ENCODE peak calls at places on chromosomes 2 and 18, in five cellular contexts. S is lower lobe of right lung, O is tibial artery, I is stomach, E is HepG2. G is an unnamed sample.

GRCh38 chr2:239167766-239168444 is 232.9 kb downstream of the HDAC4 start:
- DNase-seq in E (no peak), S (peak; percentile 23), I (no peak), O (peak; percentile 3), G (peak; percentile 11)

GRCh38 chr2:203341741-203342310 is 13.6 kb downstream of the ABI2 start:
- DNase-seq in I (no peak), E (no peak), O (no peak), S (no peak), G (no peak)

GRCh38 chr2:27501042-27501441 is 4.4 kb downstream of the GCKR start:
- DNase-seq in S (no peak), O (no peak), I (peak; percentile 75), E (no peak), G (no peak)

GRCh38 chr2:101038455-101039255 is 36.6 kb downstream of the RPL31 start:
- DNase-seq in S (no peak), O (no peak), E (peak; percentile 45), I (no peak), G (no peak)

GRCh38 chr18:67589325-67589724 is 72.8 kb upstream of the DSEL start:
- DNase-seq in O (no peak), S (no peak), E (no peak), I (no peak), G (no peak)

GRCh38 chr2:152189622-152190495 is 14.3 kb upstream of the STAM2 start:
- DNase-seq in O (peak; percentile 46), S (no peak), E (peak; percentile 71), I (no peak), G (no peak)

GRCh38 chr2:208064220-208064951 is 39.1 kb upstream of the PLEKHM3 start:
- DNase-seq in O (no peak), E (peak; percentile 15), S (no peak), I (no peak), G (no peak)

GRCh38 chr2:6773007-6773693 is 92.6 kb downstream of the CMPK2 start:
- DNase-seq in S (peak; percentile 73), E (peak; percentile 21), I (peak; percentile 66), O (peak; percentile 32), G (no peak)

GRCh38 chr2:226915846-226916360 is 80.0 kb downstream of the RHBDD1 start:
- DNase-seq in S (no peak), I (no peak), E (no peak), O (no peak), G (no peak)

GRCh38 chr2:71460595-71461303 is 7.4 kb downstream of the DYSF start:
- DNase-seq in O (no peak), S (no peak), E (no peak), I (no peak), G (no peak)

GRCh38 chr18:74748809-74749208 is 151.1 kb downstream of the ZNF407 start:
- DNase-seq in E (no peak), O (no peak), S (no peak), I (no peak), G (no peak)

GRCh38 chr2:237922641-237923361 is 44.0 kb upstream of the UBE2F start:
- DNase-seq in E (no peak), O (no peak), S (no peak), I (no peak), G (peak; percentile 84)

GRCh38 chr2:232504438-232504837 is 15.8 kb upstream of the PRSS56 start:
- DNase-seq in O (no peak), I (no peak), S (no peak), E (no peak), G (no peak)
- H3K4me3 ChIP-seq in O (no peak overlapping the region), I (no peak overlapping the region), S (no peak overlapping the region), E (no peak overlapping the region), G (no peak overlapping the region)

GRCh38 chr18:48079885-48080284 is 149.4 kb upstream of the SMAD2 start:
- DNase-seq in O (no peak), I (no peak), S (no peak), E (no peak), G (no peak)

GRCh38 chr18:48076461-48076860 is 146.0 kb upstream of the SMAD2 start:
- DNase-seq in I (no peak), S (no peak), O (no peak), E (no peak), G (no peak)

GRCh38 chr18:48080546-48080945 is 150.1 kb upstream of the SMAD2 start:
- DNase-seq in I (no peak), E (no peak), S (no peak), O (no peak), G (no peak)

GRCh38 chr18:48077291-48077690 is 146.8 kb upstream of the SMAD2 start:
- DNase-seq in I (no peak), S (no peak), O (no peak), E (no peak), G (no peak)

GRCh38 chr18:48078448-48078847 is 148.0 kb upstream of the SMAD2 start:
- DNase-seq in O (no peak), E (no peak), S (no peak), I (no peak), G (no peak)
- H3K9me3 ChIP-seq in O (no peaks in the 10 kb centered on the region), E (no peaks in the 10 kb centered on the region), S (no peaks in the 10 kb centered on the region), I (no peaks in the 10 kb centered on the region), G (no peaks in the 10 kb centered on the region)

GRCh38 chr2:70127920-70128444 is 40.7 kb downstream of the PCBP1 start:
- DNase-seq in O (no peak), E (no peak), S (no peak), I (no peak), G (no peak)
- H3K27ac ChIP-seq in O (no peak overlapping the region), E (peak overlapping the region; percentile 33), S (no peak overlapping the region), I (no peak overlapping the region), G (no peak overlapping the region)

GRCh38 chr2:45567974-45568789 is 42.9 kb downstream of the SRBD1 start:
- DNase-seq in E (no peak), O (no peak), S (no peak), I (no peak), G (no peak)

GRCh38 chr2:45570671-45571334 is 40.3 kb downstream of the SRBD1 start:
- DNase-seq in I (no peak), E (peak; percentile 31), O (no peak), S (no peak), G (no peak)

GRCh38 chr2:45571940-45572339 is 39.1 kb downstream of the SRBD1 start:
- DNase-seq in E (no peak), S (no peak), O (no peak), I (no peak), G (no peak)

GRCh38 chr2:45568935-45569334 is 42.1 kb downstream of the SRBD1 start:
- DNase-seq in I (no peak), S (no peak), E (no peak), O (no peak), G (no peak)

DNA sequence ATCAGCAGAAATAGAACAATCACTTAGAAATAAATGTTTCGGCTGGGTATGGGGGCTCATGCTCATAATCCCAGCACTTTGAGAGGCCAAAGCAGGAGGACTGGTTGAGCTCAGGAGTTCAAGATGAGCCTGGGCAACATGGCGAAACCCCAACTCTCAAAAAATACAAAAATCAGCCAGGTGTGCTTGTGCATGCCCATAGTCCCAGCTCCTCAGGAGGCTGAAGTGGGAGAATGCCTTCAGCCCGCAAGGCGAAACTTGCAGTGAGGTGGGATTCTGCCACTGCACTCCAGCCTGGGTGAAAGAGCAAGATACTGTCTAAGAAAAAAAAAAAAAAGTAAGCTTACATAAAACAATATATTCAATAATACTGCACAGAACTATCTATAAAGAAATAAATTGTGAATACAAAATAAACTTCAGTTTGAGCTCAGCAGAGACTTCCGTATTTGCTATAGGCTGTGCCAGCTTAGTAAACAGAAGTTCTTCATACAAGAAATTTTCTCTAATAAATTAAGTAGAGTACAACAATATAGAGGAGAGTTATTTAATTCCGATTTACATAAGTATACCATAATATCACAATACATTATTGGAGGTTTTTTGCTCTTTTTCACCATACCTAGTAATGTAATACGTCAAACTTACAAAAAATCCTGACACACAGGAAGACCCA is 43.6 kb downstream of the SRBD1 start:
- DNase-seq in S (no peak), I (no peak), E (no peak), O (no peak), G (no peak)
- H3K4me3 ChIP-seq in S (peak overlapping the region; percentile 33), I (no peak overlapping the region), E (no peak overlapping the region), O (no peak overlapping the region), G (no peak overlapping the region)

GRCh38 chr18:78822171-78822570 is 157.4 kb upstream of the SALL3 start:
- DNase-seq in E (no peak), O (no peak), I (no peak), S (no peak), G (no peak)

GRCh38 chr18:78818495-78818894 is 161.1 kb upstream of the SALL3 start:
- DNase-seq in S (no peak), I (no peak), E (no peak), O (no peak), G (no peak)

GRCh38 chr18:78818961-78819360 is 160.7 kb upstream of the SALL3 start:
- DNase-seq in S (no peak), E (no peak), I (no peak), O (no peak), G (no peak)

GRCh38 chr18:78822886-78823285 is 156.7 kb upstream of the SALL3 start:
- DNase-seq in O (no peak), S (no peak), I (no peak), E (no peak), G (no peak)

DNA sequence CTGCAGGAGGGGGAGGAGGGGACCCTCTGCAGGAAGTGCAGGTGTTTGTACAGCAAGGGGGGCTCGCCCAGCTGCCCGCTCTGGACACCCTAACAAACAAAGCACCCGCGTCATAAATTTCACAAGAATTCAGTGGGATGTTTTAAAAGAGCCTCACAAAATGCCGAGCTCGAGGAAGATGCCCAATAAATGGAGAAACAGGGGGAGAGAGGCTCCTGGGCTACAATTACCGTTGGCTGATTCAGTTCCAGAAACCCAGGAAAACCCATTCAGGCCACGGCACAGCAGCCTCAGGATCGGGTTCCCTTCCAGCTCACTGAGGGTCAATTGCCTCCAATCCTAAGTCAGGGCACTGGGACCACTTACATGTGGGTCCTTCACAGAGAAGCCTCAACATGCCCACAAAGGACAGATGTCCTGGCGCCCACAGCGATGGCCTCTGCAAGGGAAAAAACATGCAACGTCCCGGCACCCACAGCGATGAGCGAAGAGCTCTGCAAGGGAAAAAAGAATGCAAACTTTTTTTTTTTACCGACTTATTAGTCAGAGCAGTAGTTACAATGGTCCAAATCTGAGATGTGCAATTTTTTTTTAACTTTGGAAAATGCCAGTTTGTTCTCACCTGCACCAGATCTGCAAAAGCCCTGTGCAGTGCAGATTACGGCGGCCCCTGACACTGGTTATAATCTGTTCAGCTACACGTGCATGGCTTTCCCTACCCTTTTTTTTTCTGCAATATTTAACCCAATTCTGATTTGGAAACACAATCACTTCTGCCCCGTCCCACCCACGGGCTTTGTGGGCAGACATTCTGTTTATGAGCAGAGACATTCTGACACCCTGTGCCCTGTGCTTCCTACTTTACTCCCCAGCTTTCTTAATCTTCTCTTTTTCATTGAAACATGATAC is 159.4 kb upstream of the SALL3 start:
- DNase-seq in I (no peak), S (no peak), E (no peak), O (no peak), G (no peak)
- H3K9me3 ChIP-seq in I (no peaks in the 10 kb centered on the region), S (no peaks in the 10 kb centered on the region), E (no peaks in the 10 kb centered on the region), O (no peaks in the 10 kb centered on the region), G (no peaks in the 10 kb centered on the region)

G was measured in RWPE2.